ENCODE peak calls at places on chromosomes 1 and 21, in six cellular contexts. One of them, this sample, is unnamed.

GRCh38 chr1:19661721-19662228 is 2.9 kb upstream of the HTR6 start:
- DNase-seq in HepG2: no peak
- DNase-seq in H1: no peak
- DNase-seq in HCT116: peak; percentile 24
- DNase-seq in K562: peak; percentile 28
- DNase-seq in GM12878: no peak
- DNase-seq in this sample: peak; percentile 57

GRCh38 chr1:91891486-91891885 is 5.5 kb upstream of the TGFBR3 start:
- DNase-seq in K562: no peak
- DNase-seq in HepG2: no peak
- DNase-seq in H1: no peak
- DNase-seq in GM12878: no peak
- DNase-seq in HCT116: no peak
- DNase-seq in this sample: no peak

GRCh38 chr1:202069670-202070069 is 53.0 kb upstream of the GPR37L1 start:
- DNase-seq in GM12878: no peak
- DNase-seq in H1: no peak
- DNase-seq in K562: peak; percentile 4
- DNase-seq in HepG2: peak; percentile 82
- DNase-seq in HCT116: no peak
- DNase-seq in this sample: no peak

GRCh38 chr1:28457678-28458077 is 48.2 kb upstream of the RCC1 start:
- DNase-seq in HCT116: no peak
- DNase-seq in K562: no peak
- DNase-seq in HepG2: no peak
- DNase-seq in GM12878: no peak
- DNase-seq in H1: no peak
- DNase-seq in this sample: no peak

GRCh38 chr1:156860639-156861423 is at the start of gene NTRK1:
- DNase-seq in HCT116: no peak
- DNase-seq in GM12878: no peak
- DNase-seq in K562: peak; percentile 88
- DNase-seq in HepG2: no peak
- DNase-seq in H1: no peak
- DNase-seq in this sample: peak; percentile 51

GRCh38 chr1:44500181-44501021 is 95.3 kb downstream of the RNF220 start:
- DNase-seq in HCT116: no peak
- DNase-seq in GM12878: no peak
- DNase-seq in HepG2: peak; percentile 59
- DNase-seq in K562: peak; percentile 37
- DNase-seq in H1: no peak
- DNase-seq in this sample: peak; percentile 44

GRCh38 chr1:232982238-232982944 is 32.0 kb downstream of the NTPCR start:
- DNase-seq in HCT116: no peak
- DNase-seq in H1: no peak
- DNase-seq in HepG2: no peak
- DNase-seq in K562: no peak
- DNase-seq in GM12878: no peak
- DNase-seq in this sample: peak; percentile 51

GRCh38 chr1:210092366-210092765 is 140.2 kb upstream of the SERTAD4 start:
- DNase-seq in K562: no peak
- DNase-seq in GM12878: no peak
- DNase-seq in HepG2: no peak
- DNase-seq in HCT116: no peak
- DNase-seq in H1: no peak
- DNase-seq in this sample: no peak

GRCh38 chr21:41758550-41758949 is 8.3 kb downstream of the RIPK4 start:
- DNase-seq in GM12878: no peak
- DNase-seq in HCT116: peak; percentile 41
- DNase-seq in H1: no peak
- DNase-seq in K562: no peak
- DNase-seq in HepG2: no peak
- DNase-seq in this sample: no peak

GRCh38 chr1:102891868-102892625 is 216.3 kb downstream of the COL11A1 start:
- DNase-seq in K562: no peak
- DNase-seq in HepG2: no peak
- DNase-seq in H1: no peak
- DNase-seq in HCT116: no peak
- DNase-seq in GM12878: no peak
- DNase-seq in this sample: no peak

GRCh38 chr1:204094262-204095247 is 21.6 kb downstream of the SOX13 start:
- DNase-seq in GM12878: no peak
- DNase-seq in HepG2: peak; percentile 24
- DNase-seq in H1: no peak
- DNase-seq in HCT116: no peak
- DNase-seq in K562: no peak
- DNase-seq in this sample: no peak

GRCh38 chr1:47519491-47519890 is 81.6 kb downstream of the FOXD2 start:
- DNase-seq in K562: no peak
- DNase-seq in HepG2: no peak
- DNase-seq in HCT116: no peak
- DNase-seq in H1: no peak
- DNase-seq in GM12878: no peak
- DNase-seq in this sample: no peak

GRCh38 chr1:165424454-165425283 is 20.3 kb downstream of the RXRG start:
- DNase-seq in H1: no peak
- DNase-seq in HepG2: no peak
- DNase-seq in HCT116: no peak
- DNase-seq in K562: no peak
- DNase-seq in GM12878: no peak
- DNase-seq in this sample: no peak

GRCh38 chr1:205578780-205579571 is 52.8 kb downstream of the ELK4 start:
- DNase-seq in HepG2: no peak
- DNase-seq in K562: no peak
- DNase-seq in H1: no peak
- DNase-seq in HCT116: no peak
- DNase-seq in GM12878: no peak
- DNase-seq in this sample: peak; percentile 46

GRCh38 chr1:88729297-88729696 is 45.2 kb downstream of the PKN2 start:
- DNase-seq in HepG2: no peak
- DNase-seq in HCT116: no peak
- DNase-seq in GM12878: no peak
- DNase-seq in H1: no peak
- DNase-seq in K562: no peak
- DNase-seq in this sample: no peak

GRCh38 chr1:88730995-88731394 is 46.9 kb downstream of the PKN2 start:
- DNase-seq in GM12878: no peak
- DNase-seq in HCT116: no peak
- DNase-seq in H1: no peak
- DNase-seq in HepG2: no peak
- DNase-seq in K562: no peak
- DNase-seq in this sample: no peak

GRCh38 chr1:88730132-88730675 is 46.1 kb downstream of the PKN2 start:
- DNase-seq in H1: no peak
- DNase-seq in HepG2: no peak
- DNase-seq in K562: no peak
- DNase-seq in GM12878: no peak
- DNase-seq in HCT116: no peak
- DNase-seq in this sample: no peak

GRCh38 chr1:88727205-88727604 is 43.1 kb downstream of the PKN2 start:
- DNase-seq in H1: no peak
- DNase-seq in HCT116: no peak
- DNase-seq in K562: no peak
- DNase-seq in HepG2: no peak
- DNase-seq in GM12878: no peak
- DNase-seq in this sample: no peak

GRCh38 chr1:88726697-88727096 is 42.6 kb downstream of the PKN2 start:
- DNase-seq in H1: no peak
- DNase-seq in GM12878: no peak
- DNase-seq in HepG2: no peak
- DNase-seq in HCT116: no peak
- DNase-seq in K562: no peak
- DNase-seq in this sample: no peak
- TF ChIP-seq JUND in H1: no peak
- TF ChIP-seq JUND in GM12878: no peak
- TF ChIP-seq JUND in HepG2: no peak
- TF ChIP-seq JUND in HCT116: no peak
- TF ChIP-seq JUND in K562: no peak
- TF ChIP-seq JUND in this sample: no peak

GRCh38 chr1:152917794-152918193 is 9.4 kb downstream of the IVL start:
- DNase-seq in HCT116: peak; percentile 18
- DNase-seq in GM12878: no peak
- DNase-seq in HepG2: peak; percentile 30
- DNase-seq in K562: no peak
- DNase-seq in H1: no peak
- DNase-seq in this sample: peak; percentile 70

GRCh38 chr1:152907686-152908601 is at the start of gene IVL:
- DNase-seq in K562: no peak
- DNase-seq in HCT116: peak; percentile 8
- DNase-seq in GM12878: peak; percentile 53
- DNase-seq in H1: no peak
- DNase-seq in HepG2: no peak
- DNase-seq in this sample: peak; percentile 58

GRCh38 chr1:152912471-152912870 is 4.1 kb downstream of the IVL start:
- DNase-seq in HepG2: no peak
- DNase-seq in GM12878: no peak
- DNase-seq in K562: no peak
- DNase-seq in H1: no peak
- DNase-seq in HCT116: no peak
- DNase-seq in this sample: no peak

GRCh38 chr1:152912900-152913299 is 4.6 kb downstream of the IVL start:
- DNase-seq in H1: no peak
- DNase-seq in K562: no peak
- DNase-seq in HCT116: no peak
- DNase-seq in HepG2: no peak
- DNase-seq in GM12878: no peak
- DNase-seq in this sample: no peak
- TF ChIP-seq JUND in H1: no peak
- TF ChIP-seq JUND in K562: no peak
- TF ChIP-seq JUND in HCT116: no peak
- TF ChIP-seq JUND in HepG2: no peak
- TF ChIP-seq JUND in GM12878: no peak
- TF ChIP-seq JUND in this sample: no peak

GRCh38 chr1:1629430-1630190 is 2.4 kb upstream of the MMP23B start:
- DNase-seq in H1: no peak
- DNase-seq in K562: peak; percentile 21
- DNase-seq in GM12878: no peak
- DNase-seq in HCT116: no peak
- DNase-seq in HepG2: no peak
- DNase-seq in this sample: no peak
- TF ChIP-seq JUND in H1: no peak
- TF ChIP-seq JUND in K562: no peak
- TF ChIP-seq JUND in GM12878: no peak
- TF ChIP-seq JUND in HCT116: no peak
- TF ChIP-seq JUND in HepG2: no peak
- TF ChIP-seq JUND in this sample: no peak

GRCh38 chr21:42865361-42866160 is 13.8 kb downstream of the WDR4 start:
- DNase-seq in HCT116: no peak
- DNase-seq in HepG2: no peak
- DNase-seq in H1: no peak
- DNase-seq in K562: no peak
- DNase-seq in GM12878: no peak
- DNase-seq in this sample: no peak
- TF ChIP-seq JUND in HCT116: no peak
- TF ChIP-seq JUND in HepG2: no peak
- TF ChIP-seq JUND in H1: no peak
- TF ChIP-seq JUND in K562: no peak
- TF ChIP-seq JUND in GM12878: no peak
- TF ChIP-seq JUND in this sample: no peak

DNA sequence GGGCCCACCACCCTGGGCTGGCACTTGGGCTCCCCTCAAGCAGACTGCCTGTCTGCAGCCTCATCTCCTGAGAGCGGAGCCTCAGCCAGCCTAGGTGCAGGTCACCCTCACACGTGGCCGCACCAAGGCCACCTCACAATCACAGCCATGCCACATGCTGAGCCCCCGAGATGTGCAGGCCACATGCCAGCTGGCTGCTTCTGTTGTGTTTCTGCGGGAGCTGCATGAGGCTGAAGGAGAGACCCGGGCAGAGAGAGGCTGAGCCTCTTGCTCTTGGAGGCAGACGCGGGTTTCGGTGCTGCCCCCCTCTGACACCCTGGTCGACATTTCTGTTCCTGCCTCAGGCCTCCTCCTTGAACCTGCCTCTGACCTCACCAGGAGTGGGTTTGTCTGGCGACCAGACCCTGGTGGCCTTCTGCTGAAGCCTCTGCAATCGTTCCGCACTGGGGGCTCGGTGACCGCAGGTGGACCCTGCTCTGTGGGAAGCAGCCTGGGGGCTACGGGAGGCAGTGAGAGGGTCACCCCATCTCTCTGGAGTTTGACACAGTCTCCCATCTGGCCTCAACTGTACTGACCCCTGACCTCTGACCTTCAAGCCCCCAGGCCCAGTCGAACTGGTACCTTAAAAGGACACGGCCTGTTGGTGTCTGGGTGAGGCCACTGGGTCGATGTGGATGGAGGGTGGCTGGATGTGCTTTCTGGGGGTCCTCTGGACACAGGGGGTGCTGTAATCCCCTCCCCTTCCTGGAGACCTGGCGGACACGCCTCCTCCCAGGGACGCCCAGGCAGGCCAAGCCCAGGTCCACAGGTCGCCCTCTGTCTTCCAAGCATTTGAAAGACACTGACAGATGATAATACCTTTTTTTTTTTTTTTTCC is 13.0 kb upstream of the C1orf174 start:
- DNase-seq in K562: peak; percentile 35
- DNase-seq in HepG2: no peak
- DNase-seq in HCT116: no peak
- DNase-seq in H1: no peak
- DNase-seq in GM12878: no peak
- DNase-seq in this sample: no peak
- TF ChIP-seq JUND in K562: no peak
- TF ChIP-seq JUND in HepG2: no peak
- TF ChIP-seq JUND in HCT116: no peak
- TF ChIP-seq JUND in H1: no peak
- TF ChIP-seq JUND in GM12878: no peak
- TF ChIP-seq JUND in this sample: no peak